ENCODE peak calls at places on chromosomes 13 and 19, in six cellular contexts. One of them, this sample, is unnamed.

GRCh38 chr19:38617764-38618589 is at the start of gene MAP4K1:
- DNase-seq in left ventricle myocardium inferior: peak
- DNase-seq in transverse colon: peak
- DNase-seq in HFF-Myc: no peak
- DNase-seq in foreskin fibroblast: no peak
- DNase-seq in tibial nerve: no peak
- DNase-seq in this sample: no peak

GRCh38 chr19:37903096-37903495 is 3.3 kb downstream of the WDR87 start:
- DNase-seq in transverse colon: no peak
- DNase-seq in foreskin fibroblast: no peak
- DNase-seq in tibial nerve: no peak
- DNase-seq in HFF-Myc: no peak
- DNase-seq in left ventricle myocardium inferior: no peak
- DNase-seq in this sample: no peak

GRCh38 chr13:20461481-20461859 is 64.2 kb downstream of the CRYL1 start:
- DNase-seq in transverse colon: no peak
- DNase-seq in foreskin fibroblast: peak
- DNase-seq in left ventricle myocardium inferior: no peak
- DNase-seq in tibial nerve: no peak
- DNase-seq in HFF-Myc: peak
- DNase-seq in this sample: peak

GRCh38 chr19:30206187-30206586 is 166.0 kb upstream of the ZNF536 start:
- DNase-seq in transverse colon: no peak
- DNase-seq in tibial nerve: no peak
- DNase-seq in HFF-Myc: no peak
- DNase-seq in foreskin fibroblast: no peak
- DNase-seq in left ventricle myocardium inferior: no peak
- DNase-seq in this sample: no peak

GRCh38 chr13:28320209-28320608 is 174.7 kb downstream of the FLT1 start:
- DNase-seq in foreskin fibroblast: no peak
- DNase-seq in tibial nerve: no peak
- DNase-seq in HFF-Myc: no peak
- DNase-seq in left ventricle myocardium inferior: no peak
- DNase-seq in transverse colon: no peak
- DNase-seq in this sample: no peak

GRCh38 chr13:76048126-76048525 is 412.0 kb downstream of the LMO7 start:
- DNase-seq in transverse colon: no peak
- DNase-seq in HFF-Myc: no peak
- DNase-seq in left ventricle myocardium inferior: no peak
- DNase-seq in foreskin fibroblast: no peak
- DNase-seq in tibial nerve: no peak
- DNase-seq in this sample: no peak

GRCh38 chr19:18653853-18654252 is 17.0 kb downstream of the KLHL26 start:
- DNase-seq in transverse colon: no peak
- DNase-seq in HFF-Myc: no peak
- DNase-seq in left ventricle myocardium inferior: no peak
- DNase-seq in tibial nerve: no peak
- DNase-seq in foreskin fibroblast: no peak
- DNase-seq in this sample: no peak

GRCh38 chr19:54123682-54124081 is 8.1 kb downstream of the PRPF31 start:
- DNase-seq in tibial nerve: no peak
- DNase-seq in foreskin fibroblast: no peak
- DNase-seq in transverse colon: no peak
- DNase-seq in HFF-Myc: no peak
- DNase-seq in left ventricle myocardium inferior: no peak
- DNase-seq in this sample: no peak

GRCh38 chr13:81929988-81930387 is 1589.1 kb upstream of the SPRY2 start:
- DNase-seq in tibial nerve: no peak
- DNase-seq in transverse colon: no peak
- DNase-seq in foreskin fibroblast: no peak
- DNase-seq in HFF-Myc: no peak
- DNase-seq in left ventricle myocardium inferior: no peak
- DNase-seq in this sample: no peak

GRCh38 chr19:18006895-18007604 is 920 bp upstream of the ARRDC2 start:
- DNase-seq in transverse colon: peak
- DNase-seq in HFF-Myc: no peak
- DNase-seq in tibial nerve: peak
- DNase-seq in foreskin fibroblast: peak
- DNase-seq in left ventricle myocardium inferior: peak
- DNase-seq in this sample: peak

DNA sequence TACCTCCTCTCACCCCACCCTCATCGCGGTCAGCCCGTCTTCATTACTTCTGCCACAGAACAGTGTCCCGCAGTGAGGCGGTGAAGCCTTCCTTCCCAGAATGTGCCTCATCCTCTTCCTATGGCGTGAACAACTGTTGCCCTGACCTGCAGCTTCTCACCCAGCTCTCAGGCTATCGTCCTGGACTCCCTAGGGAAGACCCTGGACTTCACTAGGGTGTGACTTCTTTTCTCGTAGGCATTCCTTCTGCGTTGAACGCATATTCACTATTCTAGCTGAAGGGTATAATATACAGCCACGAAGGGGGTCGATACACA is 982 bp downstream of the ZNF865 start:
- DNase-seq in foreskin fibroblast: no peak
- DNase-seq in left ventricle myocardium inferior: no peak
- DNase-seq in tibial nerve: no peak
- DNase-seq in transverse colon: no peak
- DNase-seq in HFF-Myc: no peak
- DNase-seq in this sample: no peak
- TF ChIP-seq CTCF in foreskin fibroblast: no peak
- TF ChIP-seq CTCF in left ventricle myocardium inferior: no peak
- TF ChIP-seq CTCF in tibial nerve: no peak
- TF ChIP-seq CTCF in transverse colon: no peak
- TF ChIP-seq CTCF in HFF-Myc: no peak
- TF ChIP-seq CTCF in this sample: no peak

GRCh38 chr13:37211542-37211941 is 106.1 kb upstream of the CSNK1A1L start:
- DNase-seq in left ventricle myocardium inferior: no peak
- DNase-seq in tibial nerve: no peak
- DNase-seq in foreskin fibroblast: no peak
- DNase-seq in HFF-Myc: no peak
- DNase-seq in transverse colon: no peak
- DNase-seq in this sample: no peak

GRCh38 chr13:37207646-37208045 is 102.2 kb upstream of the CSNK1A1L start:
- DNase-seq in tibial nerve: no peak
- DNase-seq in HFF-Myc: no peak
- DNase-seq in left ventricle myocardium inferior: no peak
- DNase-seq in foreskin fibroblast: no peak
- DNase-seq in transverse colon: no peak
- DNase-seq in this sample: no peak

GRCh38 chr13:37202264-37202663 is 96.8 kb upstream of the CSNK1A1L start:
- DNase-seq in foreskin fibroblast: no peak
- DNase-seq in transverse colon: no peak
- DNase-seq in left ventricle myocardium inferior: no peak
- DNase-seq in HFF-Myc: no peak
- DNase-seq in tibial nerve: no peak
- DNase-seq in this sample: peak

GRCh38 chr13:37209621-37210020 is 104.2 kb upstream of the CSNK1A1L start:
- DNase-seq in foreskin fibroblast: no peak
- DNase-seq in left ventricle myocardium inferior: no peak
- DNase-seq in HFF-Myc: no peak
- DNase-seq in transverse colon: no peak
- DNase-seq in tibial nerve: no peak
- DNase-seq in this sample: peak

GRCh38 chr13:37208052-37208451 is 102.6 kb upstream of the CSNK1A1L start:
- DNase-seq in foreskin fibroblast: no peak
- DNase-seq in transverse colon: no peak
- DNase-seq in left ventricle myocardium inferior: no peak
- DNase-seq in tibial nerve: no peak
- DNase-seq in HFF-Myc: no peak
- DNase-seq in this sample: no peak
- H3K4me3 ChIP-seq in foreskin fibroblast: no peak
- H3K4me3 ChIP-seq in transverse colon: no peak
- H3K4me3 ChIP-seq in left ventricle myocardium inferior: no peak
- H3K4me3 ChIP-seq in tibial nerve: no peak
- H3K4me3 ChIP-seq in HFF-Myc: no peak
- H3K4me3 ChIP-seq in this sample: no peak

DNA sequence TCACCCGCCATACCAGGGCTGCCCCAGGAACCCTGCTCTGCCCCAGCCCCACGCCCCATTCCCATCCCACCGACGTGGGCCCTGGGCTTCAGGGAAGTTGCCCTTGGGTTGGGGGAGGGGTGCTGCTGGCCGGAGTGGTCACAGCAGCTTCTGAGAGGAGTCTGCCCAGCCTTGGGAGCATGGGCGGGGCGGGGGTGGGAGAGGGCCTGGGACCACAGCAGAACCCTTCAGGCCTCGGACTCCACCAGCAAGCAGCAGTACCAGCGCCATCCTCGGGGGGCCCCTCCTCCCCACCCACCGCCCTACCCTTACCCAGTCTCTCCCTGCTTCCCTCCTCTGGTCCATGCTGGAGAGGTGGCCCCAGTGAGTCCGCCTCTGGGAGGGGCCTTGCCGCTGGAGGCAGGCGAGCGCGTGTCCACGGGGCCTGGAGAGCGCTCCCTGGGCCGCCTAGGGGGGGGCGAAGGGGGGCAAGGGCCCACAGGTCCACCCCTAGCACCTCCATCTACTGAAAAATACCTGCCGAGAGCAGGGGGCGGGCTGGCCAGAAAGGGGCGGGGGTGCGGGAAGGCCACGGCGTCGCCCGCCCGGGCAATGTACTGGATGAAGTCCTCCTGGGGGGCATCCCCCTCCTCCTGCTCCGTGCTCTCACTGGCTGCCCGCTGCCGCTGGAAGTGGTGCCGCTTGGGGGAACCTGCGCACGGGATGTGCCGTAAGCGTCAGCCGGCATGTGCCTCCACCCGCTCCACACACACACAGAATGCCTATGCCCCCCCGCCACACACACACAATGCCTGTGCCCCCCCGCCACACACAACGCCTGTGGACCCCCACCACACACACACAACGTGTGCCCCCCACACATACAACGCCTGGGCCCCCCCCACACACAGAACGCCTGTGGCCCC is 7.0 kb downstream of the CBARP start:
- DNase-seq in foreskin fibroblast: no peak
- DNase-seq in tibial nerve: no peak
- DNase-seq in transverse colon: no peak
- DNase-seq in HFF-Myc: no peak
- DNase-seq in left ventricle myocardium inferior: no peak
- DNase-seq in this sample: no peak
- TF ChIP-seq CTCF in foreskin fibroblast: no peak
- TF ChIP-seq CTCF in tibial nerve: no peak
- TF ChIP-seq CTCF in transverse colon: no peak
- TF ChIP-seq CTCF in HFF-Myc: no peak
- TF ChIP-seq CTCF in left ventricle myocardium inferior: no peak
- TF ChIP-seq CTCF in this sample: no peak

GRCh38 chr19:4556574-4557185 is 2.8 kb downstream of the SEMA6B start:
- DNase-seq in HFF-Myc: no peak
- DNase-seq in transverse colon: peak
- DNase-seq in left ventricle myocardium inferior: no peak
- DNase-seq in foreskin fibroblast: no peak
- DNase-seq in tibial nerve: no peak
- DNase-seq in this sample: no peak
- H3K4me3 ChIP-seq in HFF-Myc: no peak
- H3K4me3 ChIP-seq in transverse colon: no peak
- H3K4me3 ChIP-seq in left ventricle myocardium inferior: no peak
- H3K4me3 ChIP-seq in foreskin fibroblast: no peak
- H3K4me3 ChIP-seq in tibial nerve: no peak
- H3K4me3 ChIP-seq in this sample: no peak

GRCh38 chr19:6736917-6737283 is 480 bp downstream of the GPR108 start:
- DNase-seq in HFF-Myc: no peak
- DNase-seq in left ventricle myocardium inferior: no peak
- DNase-seq in tibial nerve: no peak
- DNase-seq in transverse colon: no peak
- DNase-seq in foreskin fibroblast: no peak
- DNase-seq in this sample: no peak
- TF ChIP-seq CTCF in HFF-Myc: no peak
- TF ChIP-seq CTCF in left ventricle myocardium inferior: peak
- TF ChIP-seq CTCF in tibial nerve: no peak
- TF ChIP-seq CTCF in transverse colon: no peak
- TF ChIP-seq CTCF in foreskin fibroblast: no peak
- TF ChIP-seq CTCF in this sample: no peak

GRCh38 chr13:111865046-111865445 is 201.9 kb upstream of the SOX1 start:
- DNase-seq in tibial nerve: no peak
- DNase-seq in transverse colon: no peak
- DNase-seq in left ventricle myocardium inferior: no peak
- DNase-seq in HFF-Myc: no peak
- DNase-seq in foreskin fibroblast: no peak
- DNase-seq in this sample: no peak

GRCh38 chr13:111864566-111864965 is 202.4 kb upstream of the SOX1 start:
- DNase-seq in left ventricle myocardium inferior: no peak
- DNase-seq in tibial nerve: no peak
- DNase-seq in transverse colon: no peak
- DNase-seq in foreskin fibroblast: no peak
- DNase-seq in HFF-Myc: no peak
- DNase-seq in this sample: no peak

GRCh38 chr13:111865826-111866225 is 201.1 kb upstream of the SOX1 start:
- DNase-seq in foreskin fibroblast: no peak
- DNase-seq in HFF-Myc: no peak
- DNase-seq in transverse colon: no peak
- DNase-seq in left ventricle myocardium inferior: no peak
- DNase-seq in tibial nerve: no peak
- DNase-seq in this sample: no peak

GRCh38 chr13:111861766-111862366 is 205.1 kb upstream of the SOX1 start:
- DNase-seq in left ventricle myocardium inferior: no peak
- DNase-seq in tibial nerve: no peak
- DNase-seq in foreskin fibroblast: no peak
- DNase-seq in HFF-Myc: no peak
- DNase-seq in transverse colon: no peak
- DNase-seq in this sample: no peak

DNA sequence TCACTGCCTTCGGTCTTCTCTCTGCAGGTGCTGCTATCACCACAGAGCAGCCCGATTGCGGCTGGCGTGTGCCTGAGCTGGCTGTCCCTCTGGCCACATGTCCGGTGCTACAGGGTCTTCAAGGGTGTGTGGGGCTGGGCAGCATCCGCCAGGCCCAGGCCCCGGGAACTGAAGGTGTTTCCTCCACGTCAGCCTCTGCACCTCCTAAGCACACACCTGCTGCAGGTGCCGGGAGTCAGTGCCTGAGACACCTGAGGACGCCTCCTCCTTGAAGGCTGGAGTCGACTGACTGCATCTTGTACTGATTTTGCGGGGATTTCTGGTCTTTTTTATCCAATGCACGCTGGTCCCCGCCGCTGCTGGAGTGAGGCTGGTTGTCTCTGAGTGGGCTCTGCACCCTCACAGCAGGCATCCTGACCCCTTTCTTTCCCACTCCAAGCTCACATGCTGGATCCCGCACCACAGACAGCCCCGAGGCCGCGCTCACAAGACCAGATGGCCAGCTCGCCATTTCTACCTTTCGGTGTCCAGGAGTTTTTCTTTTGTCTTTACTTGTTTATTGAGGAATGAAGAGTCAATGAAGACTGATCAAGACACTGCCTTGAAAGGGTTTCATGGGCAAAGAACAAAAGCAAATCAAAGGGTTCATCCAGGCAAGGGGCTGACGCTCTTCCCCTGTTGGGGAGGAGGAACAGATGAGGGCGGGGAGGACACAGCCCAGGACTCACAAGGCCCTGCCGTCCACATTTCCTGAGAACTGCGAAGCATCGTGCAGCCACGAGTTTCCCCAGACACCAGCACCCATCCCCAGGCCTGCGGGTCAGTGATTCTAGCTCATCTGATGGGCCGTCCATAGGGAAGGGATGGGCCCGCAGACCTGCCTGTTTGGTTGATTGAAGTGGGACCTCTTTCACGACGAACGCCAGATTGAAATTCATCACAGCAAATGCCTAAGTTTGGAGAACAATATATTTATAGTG is 203.8 kb upstream of the SOX1 start:
- DNase-seq in HFF-Myc: no peak
- DNase-seq in tibial nerve: no peak
- DNase-seq in foreskin fibroblast: no peak
- DNase-seq in left ventricle myocardium inferior: no peak
- DNase-seq in transverse colon: no peak
- DNase-seq in this sample: no peak
- H3K4me3 ChIP-seq in HFF-Myc: no peak
- H3K4me3 ChIP-seq in tibial nerve: no peak
- H3K4me3 ChIP-seq in foreskin fibroblast: no peak
- H3K4me3 ChIP-seq in left ventricle myocardium inferior: no peak
- H3K4me3 ChIP-seq in transverse colon: no peak
- H3K4me3 ChIP-seq in this sample: no peak

This sample was measured in AG10803.